ENCODE peak calls at places on chromosomes 6 and 20, in nine cellular contexts. N is NCI-H2029 treated with DMSO at 0.1 percent for 48 hours, V is WTC11, M is NCI-H1694 treated with DMSO at 0.1 percent for 48 hours, K is T-helper 2 cell, I is non-pigmented ciliary epithelial cell, C is T-helper 22 cell, J is esophagus squamous epithelium, A is brain microvascular endothelial cell. P is an unnamed sample.

GRCh38 chr20:63149531-63150207 is 66.3 kb downstream of the YTHDF1 start:
- DNase-seq in N (no peak), V (no peak), M (no peak), K (no peak), I (no peak), C (no peak), J (no peak), A (no peak), P (no peak)

GRCh38 chr20:48298851-48299484 is 513.7 kb upstream of the SULF2 start:
- DNase-seq in N (peak), V (no peak), M (peak), K (no peak), I (peak), C (no peak), J (no peak), A (peak), P (no peak)

GRCh38 chr20:52493177-52493711 is 301.7 kb upstream of the ZFP64 start:
- DNase-seq in N (peak), V (no peak), M (peak), K (no peak), I (no peak), C (no peak), J (no peak), A (no peak), P (no peak)

GRCh38 chr6:144536079-144536478 is 250.9 kb downstream of the UTRN start:
- DNase-seq in N (no peak), V (no peak), M (no peak), K (no peak), I (no peak), C (no peak), J (no peak), A (no peak), P (no peak)

GRCh38 chr20:830011-830521 is 3.4 kb upstream of the FAM110A start:
- DNase-seq in N (no peak), V (no peak), M (no peak), K (no peak), I (no peak), C (no peak), J (no peak), A (peak), P (peak)

GRCh38 chr6:41288025-41288777 is 1.7 kb upstream of the TREM1 start:
- DNase-seq in N (peak), V (no peak), M (no peak), K (no peak), I (no peak), C (no peak), J (no peak), A (no peak), P (no peak)

GRCh38 chr6:149186873-149187272 is 130.6 kb upstream of the TAB2 start:
- DNase-seq in N (no peak), V (no peak), M (no peak), K (no peak), I (no peak), C (no peak), J (no peak), A (no peak), P (no peak)

GRCh38 chr6:90251295-90251992 is 45.2 kb downstream of the BACH2 start:
- DNase-seq in N (no peak), V (no peak), M (no peak), K (no peak), I (no peak), C (no peak), J (no peak), A (no peak), P (no peak)

GRCh38 chr6:106446287-106446885 is 85.9 kb downstream of the CRYBG1 start:
- DNase-seq in N (peak), V (no peak), M (no peak), K (no peak), I (no peak), C (no peak), J (no peak), A (no peak), P (no peak)

GRCh38 chr6:56916849-56917551 is 37.9 kb upstream of the BEND6 start:
- DNase-seq in N (no peak), V (no peak), M (no peak), K (no peak), I (no peak), C (no peak), J (no peak), A (no peak), P (no peak)

GRCh38 chr20:17701826-17702225 is 2.1 kb downstream of the BANF2 start:
- DNase-seq in N (no peak), V (no peak), M (no peak), K (no peak), I (no peak), C (no peak), J (no peak), A (no peak), P (no peak)

GRCh38 chr20:57570145-57570850 is 9.4 kb downstream of the PCK1 start:
- DNase-seq in N (no peak), V (no peak), M (no peak), K (no peak), I (no peak), C (no peak), J (no peak), A (no peak), P (no peak)